ENCODE peak calls at places on chromosomes 7 and 10, in four cellular contexts. One of them, this sample, is unnamed.

GRCh38 chr7:24795407-24795767 is 38.1 kb upstream of the GSDME start:
- DNase-seq in A549: no peak
- DNase-seq in H1: no peak
- DNase-seq in HepG2: peak; percentile 29
- DNase-seq in this sample: peak; percentile 15

GRCh38 chr7:2604608-2605174 is 27.1 kb upstream of the TTYH3 start:
- DNase-seq in A549: no peak
- DNase-seq in H1: peak; percentile 52
- DNase-seq in HepG2: no peak
- DNase-seq in this sample: no peak

GRCh38 chr10:21041763-21042458 is 144.8 kb upstream of the NEBL start:
- DNase-seq in A549: no peak
- DNase-seq in H1: no peak
- DNase-seq in HepG2: no peak
- DNase-seq in this sample: no peak

GRCh38 chr7:63024446-63024845 is 974.2 kb upstream of the ZNF722 start:
- DNase-seq in A549: no peak
- DNase-seq in H1: no peak
- DNase-seq in HepG2: no peak
- DNase-seq in this sample: no peak

GRCh38 chr10:33041783-33042437 is 83.9 kb upstream of the ITGB1 start:
- DNase-seq in A549: no peak
- DNase-seq in H1: peak; percentile 44
- DNase-seq in HepG2: no peak
- DNase-seq in this sample: no peak

GRCh38 chr7:45610019-45610418 is 35.9 kb downstream of the ADCY1 start:
- DNase-seq in A549: no peak
- DNase-seq in H1: no peak
- DNase-seq in HepG2: no peak
- DNase-seq in this sample: no peak

GRCh38 chr7:34451923-34452322 is 206.1 kb upstream of the NPSR1 start:
- DNase-seq in A549: peak; percentile 63
- DNase-seq in H1: no peak
- DNase-seq in HepG2: no peak
- DNase-seq in this sample: no peak

GRCh38 chr7:57400531-57401155 is 49.3 kb upstream of the ZNF716 start:
- DNase-seq in A549: no peak
- DNase-seq in H1: no peak
- DNase-seq in HepG2: no peak
- DNase-seq in this sample: no peak

GRCh38 chr10:60989400-60989876 is 45.5 kb upstream of the RHOBTB1 start:
- DNase-seq in A549: peak; percentile 65
- DNase-seq in H1: no peak
- DNase-seq in HepG2: peak; percentile 33
- DNase-seq in this sample: no peak

GRCh38 chr7:52017802-52018679 is 701.4 kb upstream of the COBL start:
- DNase-seq in A549: peak; percentile 56
- DNase-seq in H1: peak; percentile 83
- DNase-seq in HepG2: peak; percentile 58
- DNase-seq in this sample: peak; percentile 35

GRCh38 chr7:140176271-140176701 is 497 bp downstream of the KDM7A start:
- DNase-seq in A549: no peak
- DNase-seq in H1: no peak
- DNase-seq in HepG2: no peak
- DNase-seq in this sample: peak; percentile 47

GRCh38 chr10:75230600-75231038 is 5.1 kb downstream of the COMTD1 start:
- DNase-seq in A549: peak; percentile 89
- DNase-seq in H1: peak; percentile 91
- DNase-seq in HepG2: peak; percentile 80
- DNase-seq in this sample: peak; percentile 77

GRCh38 chr7:80097756-80098155 is 36.9 kb upstream of the GNAI1 start:
- DNase-seq in A549: no peak
- DNase-seq in H1: no peak
- DNase-seq in HepG2: no peak
- DNase-seq in this sample: no peak

GRCh38 chr7:77501165-77501515 is 36.0 kb upstream of the PTPN12 start:
- DNase-seq in A549: no peak
- DNase-seq in H1: no peak
- DNase-seq in HepG2: no peak
- DNase-seq in this sample: no peak

GRCh38 chr7:157188091-157188665 is 49.5 kb downstream of the UBE3C start:
- DNase-seq in A549: no peak
- DNase-seq in H1: no peak
- DNase-seq in HepG2: no peak
- DNase-seq in this sample: no peak

GRCh38 chr7:1027285-1028043 is 16.9 kb upstream of the GPR146 start:
- DNase-seq in A549: peak; percentile 31
- DNase-seq in H1: peak; percentile 65
- DNase-seq in HepG2: no peak
- DNase-seq in this sample: peak; percentile 44

GRCh38 chr7:33692956-33693355 is 212.4 kb upstream of the BMPER start:
- DNase-seq in A549: no peak
- DNase-seq in H1: no peak
- DNase-seq in HepG2: no peak
- DNase-seq in this sample: no peak

GRCh38 chr7:108166687-108167086 is 36.5 kb upstream of the LAMB4 start:
- DNase-seq in A549: no peak
- DNase-seq in H1: no peak
- DNase-seq in HepG2: no peak
- DNase-seq in this sample: no peak

GRCh38 chr7:12139421-12139820 is 71.7 kb upstream of the TMEM106B start:
- DNase-seq in A549: no peak
- DNase-seq in H1: no peak
- DNase-seq in HepG2: no peak
- DNase-seq in this sample: no peak
- TF ChIP-seq PHF8 in A549: no peak
- TF ChIP-seq PHF8 in H1: no peak
- TF ChIP-seq PHF8 in HepG2: no peak
- TF ChIP-seq PHF8 in this sample: no peak

DNA sequence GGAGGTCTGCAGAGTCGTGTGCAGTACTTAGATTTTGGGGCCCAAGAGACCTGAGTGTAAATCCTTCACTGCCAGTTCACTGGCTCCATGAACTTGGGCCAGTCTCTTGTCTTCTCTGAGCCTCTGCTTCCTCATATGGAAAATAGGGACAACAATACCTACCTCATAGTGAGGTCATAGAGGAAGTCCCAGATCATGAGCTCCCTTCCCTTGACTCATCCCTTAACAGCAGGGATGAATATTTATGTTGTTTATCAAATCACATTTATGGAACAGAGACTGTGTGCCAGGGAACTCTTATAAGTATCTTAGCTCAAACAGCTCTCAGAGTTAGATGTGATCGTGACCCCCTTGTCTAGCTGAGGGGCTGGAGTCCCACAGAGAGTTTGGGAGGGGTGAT is 20.1 kb upstream of the ARHGAP22 start:
- DNase-seq in A549: no peak
- DNase-seq in H1: no peak
- DNase-seq in HepG2: no peak
- DNase-seq in this sample: no peak
- TF ChIP-seq PHF8 in A549: no peak
- TF ChIP-seq PHF8 in H1: no peak
- TF ChIP-seq PHF8 in HepG2: no peak
- TF ChIP-seq PHF8 in this sample: no peak

DNA sequence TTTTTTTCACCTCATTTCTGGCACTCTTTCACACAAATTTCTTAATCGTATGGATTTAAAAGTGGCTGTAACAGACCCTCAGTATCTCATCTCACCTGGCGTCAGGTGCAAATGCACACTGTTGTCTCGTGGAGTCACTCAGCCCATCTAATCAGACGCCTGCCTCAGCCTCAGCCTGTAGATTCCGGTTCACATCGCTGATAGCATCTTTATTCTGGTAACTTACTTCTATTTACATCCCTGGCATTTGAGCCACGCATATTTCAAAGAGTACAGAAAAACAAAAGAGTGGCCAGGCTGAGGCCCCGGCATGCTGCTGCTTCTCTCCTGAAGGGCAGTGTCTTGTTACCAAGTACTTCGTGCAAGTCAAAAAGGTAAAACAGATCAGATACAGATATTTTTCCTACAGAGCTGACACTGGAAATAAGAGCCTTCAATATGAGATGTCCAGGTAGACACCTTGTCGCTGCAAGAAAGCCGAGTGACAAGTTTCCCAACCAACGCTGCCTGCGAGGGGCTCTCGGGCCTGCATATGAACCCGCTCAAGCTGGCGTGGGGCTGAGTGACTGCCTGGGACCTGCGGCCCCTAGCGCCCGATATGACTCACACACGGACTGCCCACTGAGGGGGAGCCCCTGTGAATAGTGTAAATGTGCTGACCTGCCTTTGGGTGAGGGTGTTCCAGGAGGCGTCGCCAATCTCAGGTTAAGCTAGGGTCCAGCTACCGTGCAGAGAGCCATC is 4.3 kb downstream of the VIPR2 start:
- DNase-seq in A549: no peak
- DNase-seq in H1: peak; percentile 47
- DNase-seq in HepG2: no peak
- DNase-seq in this sample: peak; percentile 45
- TF ChIP-seq PHF8 in A549: no peak
- TF ChIP-seq PHF8 in H1: no peak
- TF ChIP-seq PHF8 in HepG2: no peak
- TF ChIP-seq PHF8 in this sample: no peak

GRCh38 chr10:67602268-67602950 is 93.6 kb downstream of the CTNNA3 start:
- DNase-seq in A549: peak; percentile 26
- DNase-seq in H1: no peak
- DNase-seq in HepG2: no peak
- DNase-seq in this sample: no peak
- TF ChIP-seq PHF8 in A549: no peak
- TF ChIP-seq PHF8 in H1: no peak
- TF ChIP-seq PHF8 in HepG2: no peak
- TF ChIP-seq PHF8 in this sample: no peak

GRCh38 chr10:117429644-117430043 is 54.4 kb upstream of the PDZD8 start:
- DNase-seq in A549: no peak
- DNase-seq in H1: no peak
- DNase-seq in HepG2: no peak
- DNase-seq in this sample: no peak

GRCh38 chr10:117425908-117426566 is 50.8 kb upstream of the PDZD8 start:
- DNase-seq in A549: no peak
- DNase-seq in H1: no peak
- DNase-seq in HepG2: no peak
- DNase-seq in this sample: no peak

GRCh38 chr10:117432866-117433265 is 57.6 kb upstream of the PDZD8 start:
- DNase-seq in A549: no peak
- DNase-seq in H1: no peak
- DNase-seq in HepG2: no peak
- DNase-seq in this sample: no peak

DNA sequence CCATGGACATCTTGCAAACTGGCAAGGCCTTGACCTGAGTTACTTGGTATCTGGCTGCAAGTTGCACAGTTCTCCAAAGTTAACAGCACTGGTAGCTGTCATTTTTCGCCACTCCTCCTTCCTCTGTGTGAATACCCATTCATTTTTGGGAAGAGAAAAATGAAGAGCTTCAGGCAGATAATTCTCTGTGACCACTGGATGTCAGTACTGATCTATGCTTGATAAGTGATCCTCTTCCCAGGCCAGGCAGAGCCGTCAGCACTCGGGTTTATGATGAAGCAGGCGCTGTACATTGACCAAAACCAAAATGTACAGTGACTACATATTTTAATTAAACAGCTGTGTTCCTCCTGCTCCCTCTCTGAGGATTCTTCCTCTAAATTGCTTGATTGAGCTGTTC is 55.9 kb upstream of the PDZD8 start:
- DNase-seq in A549: peak; percentile 53
- DNase-seq in H1: no peak
- DNase-seq in HepG2: no peak
- DNase-seq in this sample: no peak
- TF ChIP-seq PHF8 in A549: no peak
- TF ChIP-seq PHF8 in H1: no peak
- TF ChIP-seq PHF8 in HepG2: no peak
- TF ChIP-seq PHF8 in this sample: no peak

GRCh38 chr7:44057849-44058758 is 7.3 kb downstream of the PGAM2 start:
- DNase-seq in A549: no peak
- DNase-seq in H1: no peak
- DNase-seq in HepG2: no peak
- DNase-seq in this sample: no peak
- TF ChIP-seq PHF8 in A549: no peak
- TF ChIP-seq PHF8 in H1: no peak
- TF ChIP-seq PHF8 in HepG2: no peak
- TF ChIP-seq PHF8 in this sample: no peak

DNA sequence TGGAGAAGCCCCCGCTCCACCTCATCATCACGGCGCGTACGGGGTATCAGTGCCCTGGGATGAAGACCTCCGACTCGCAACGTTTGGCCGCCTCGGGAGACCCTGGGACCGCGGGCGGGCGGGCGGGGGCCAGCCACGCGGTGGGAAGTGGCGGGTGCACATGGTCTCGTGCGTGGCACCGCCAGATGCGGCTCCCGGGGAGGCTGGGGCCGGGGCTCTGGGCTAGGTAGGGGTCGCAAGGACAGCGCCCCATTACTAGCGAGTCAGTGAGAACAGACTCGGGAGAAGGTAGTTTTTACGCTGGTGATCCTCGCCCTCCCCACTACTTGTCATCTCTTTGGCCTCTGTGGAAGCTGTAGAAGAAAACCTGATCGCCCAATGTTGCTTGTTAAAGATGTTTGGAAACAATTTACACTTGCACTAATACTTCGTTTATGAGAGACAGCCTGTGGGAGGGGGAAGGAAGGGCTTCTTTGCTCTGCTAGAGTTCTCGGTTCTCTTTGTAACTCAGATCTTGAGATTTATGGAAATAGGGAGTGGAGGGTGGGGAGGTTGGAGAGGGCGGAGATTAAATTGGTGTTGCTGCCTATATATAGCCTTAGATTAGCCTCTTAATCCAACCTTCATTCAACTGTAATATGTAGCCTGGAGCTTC is 573 bp downstream of the BZW2 start:
- DNase-seq in A549: no peak
- DNase-seq in H1: no peak
- DNase-seq in HepG2: no peak
- DNase-seq in this sample: no peak
- TF ChIP-seq PHF8 in A549: no peak
- TF ChIP-seq PHF8 in H1: no peak
- TF ChIP-seq PHF8 in HepG2: no peak
- TF ChIP-seq PHF8 in this sample: no peak